ENCODE peak calls at places on chromosomes 12 and 14, in five cellular contexts. One of them, this sample, is unnamed.
A peak's percentile ranks its signal among the peaks of the same experiment; 100 is the strongest.

GRCh38 chr12:31504625-31505222 is 86.2 kb downstream of the DENND5B start:
- DNase-seq in HCT116: no peak
- DNase-seq in GM12878: no peak
- DNase-seq in HepG2: no peak
- DNase-seq in H1: no peak
- DNase-seq in this sample: peak; percentile 9

GRCh38 chr12:103169-103981 is 36.8 kb downstream of the IQSEC3 start:
- DNase-seq in GM12878: no peak
- DNase-seq in H1: peak; percentile 66
- DNase-seq in HepG2: no peak
- DNase-seq in HCT116: peak; percentile 44
- DNase-seq in this sample: peak; percentile 79

GRCh38 chr12:53623526-53623925 is 2.7 kb downstream of the ATF7 start:
- DNase-seq in HepG2: no peak
- DNase-seq in GM12878: no peak
- DNase-seq in H1: no peak
- DNase-seq in HCT116: no peak
- DNase-seq in this sample: peak; percentile 30

GRCh38 chr12:132597333-132598283 is 12.8 kb downstream of the LRCOL1 start:
- DNase-seq in HepG2: no peak
- DNase-seq in GM12878: no peak
- DNase-seq in HCT116: peak; percentile 13
- DNase-seq in H1: peak; percentile 62
- DNase-seq in this sample: no peak

GRCh38 chr12:109961612-109962011 is 34.6 kb downstream of the GIT2 start:
- DNase-seq in HepG2: no peak
- DNase-seq in GM12878: no peak
- DNase-seq in H1: no peak
- DNase-seq in HCT116: no peak
- DNase-seq in this sample: no peak

GRCh38 chr14:85165091-85165490 is 364.9 kb upstream of the FLRT2 start:
- DNase-seq in GM12878: no peak
- DNase-seq in H1: no peak
- DNase-seq in HCT116: no peak
- DNase-seq in HepG2: no peak
- DNase-seq in this sample: no peak

GRCh38 chr12:26878661-26879119 is 45.7 kb upstream of the ITPR2 start:
- DNase-seq in HepG2: no peak
- DNase-seq in H1: no peak
- DNase-seq in HCT116: no peak
- DNase-seq in GM12878: no peak
- DNase-seq in this sample: no peak

GRCh38 chr12:119288559-119288958 is 46.0 kb upstream of the CCDC60 start:
- DNase-seq in HCT116: no peak
- DNase-seq in H1: no peak
- DNase-seq in HepG2: no peak
- DNase-seq in GM12878: no peak
- DNase-seq in this sample: no peak

GRCh38 chr14:50001146-50001998 is 108.5 kb downstream of the ARF6 start:
- DNase-seq in HCT116: peak; percentile 87
- DNase-seq in GM12878: no peak
- DNase-seq in HepG2: peak; percentile 86
- DNase-seq in H1: peak; percentile 61
- DNase-seq in this sample: peak; percentile 58

GRCh38 chr12:108360487-108360886 is 21.4 kb upstream of the CMKLR1 start:
- DNase-seq in HepG2: no peak
- DNase-seq in HCT116: no peak
- DNase-seq in H1: no peak
- DNase-seq in GM12878: peak; percentile 84
- DNase-seq in this sample: no peak

GRCh38 chr12:65949986-65950385 is 125.7 kb downstream of the HMGA2 start:
- DNase-seq in GM12878: no peak
- DNase-seq in HepG2: no peak
- DNase-seq in H1: no peak
- DNase-seq in HCT116: no peak
- DNase-seq in this sample: no peak

GRCh38 chr12:111201036-111201435 is 167.9 kb downstream of the PHETA1 start:
- DNase-seq in HepG2: no peak
- DNase-seq in HCT116: no peak
- DNase-seq in H1: no peak
- DNase-seq in GM12878: no peak
- DNase-seq in this sample: no peak

GRCh38 chr12:39990122-39991101 is 115.5 kb downstream of the SLC2A13 start:
- DNase-seq in H1: peak; percentile 59
- DNase-seq in HCT116: peak; percentile 22
- DNase-seq in HepG2: peak; percentile 28
- DNase-seq in GM12878: peak; percentile 9
- DNase-seq in this sample: peak; percentile 54

GRCh38 chr14:75229923-75230792 is 48.5 kb upstream of the FOS start:
- DNase-seq in HCT116: peak; percentile 72
- DNase-seq in GM12878: peak; percentile 74
- DNase-seq in H1: no peak
- DNase-seq in HepG2: no peak
- DNase-seq in this sample: peak; percentile 17

GRCh38 chr12:96811083-96811482 is 96.0 kb upstream of the NEDD1 start:
- DNase-seq in HepG2: peak; percentile 46
- DNase-seq in H1: no peak
- DNase-seq in GM12878: no peak
- DNase-seq in HCT116: no peak
- DNase-seq in this sample: no peak

GRCh38 chr14:78606111-78606510 is 435.9 kb downstream of the NRXN3 start:
- DNase-seq in H1: no peak
- DNase-seq in GM12878: no peak
- DNase-seq in HCT116: no peak
- DNase-seq in HepG2: no peak
- DNase-seq in this sample: no peak

GRCh38 chr12:114936148-114937099 is 252.4 kb upstream of the TBX3 start:
- DNase-seq in HCT116: no peak
- DNase-seq in H1: no peak
- DNase-seq in HepG2: no peak
- DNase-seq in GM12878: no peak
- DNase-seq in this sample: no peak

GRCh38 chr12:125210104-125210755 is 145.0 kb downstream of the AACS start:
- DNase-seq in HCT116: no peak
- DNase-seq in HepG2: no peak
- DNase-seq in H1: no peak
- DNase-seq in GM12878: no peak
- DNase-seq in this sample: no peak

GRCh38 chr14:101738921-101739320 is 22.6 kb upstream of the PPP2R5C start:
- DNase-seq in HepG2: no peak
- DNase-seq in H1: no peak
- DNase-seq in HCT116: no peak
- DNase-seq in GM12878: no peak
- DNase-seq in this sample: no peak

GRCh38 chr14:24418492-24418873 is 11.0 kb downstream of the CBLN3 start:
- DNase-seq in GM12878: no peak
- DNase-seq in H1: no peak
- DNase-seq in HCT116: no peak
- DNase-seq in HepG2: no peak
- DNase-seq in this sample: no peak

GRCh38 chr14:61747342-61747741 is 14.9 kb upstream of the SNAPC1 start:
- DNase-seq in HCT116: no peak
- DNase-seq in HepG2: no peak
- DNase-seq in H1: no peak
- DNase-seq in GM12878: no peak
- DNase-seq in this sample: no peak

GRCh38 chr12:11729008-11729407 is 79.5 kb downstream of the ETV6 start:
- DNase-seq in HepG2: no peak
- DNase-seq in GM12878: no peak
- DNase-seq in H1: no peak
- DNase-seq in HCT116: no peak
- DNase-seq in this sample: no peak

GRCh38 chr12:123905319-123905925 is 67.2 kb downstream of the CCDC92 start:
- DNase-seq in HepG2: peak; percentile 59
- DNase-seq in HCT116: peak; percentile 51
- DNase-seq in H1: peak; percentile 68
- DNase-seq in GM12878: peak; percentile 9
- DNase-seq in this sample: peak; percentile 75

GRCh38 chr14:67251573-67252226 is 10.5 kb downstream of the PALS1 start:
- DNase-seq in GM12878: no peak
- DNase-seq in H1: no peak
- DNase-seq in HepG2: no peak
- DNase-seq in HCT116: no peak
- DNase-seq in this sample: no peak

DNA sequence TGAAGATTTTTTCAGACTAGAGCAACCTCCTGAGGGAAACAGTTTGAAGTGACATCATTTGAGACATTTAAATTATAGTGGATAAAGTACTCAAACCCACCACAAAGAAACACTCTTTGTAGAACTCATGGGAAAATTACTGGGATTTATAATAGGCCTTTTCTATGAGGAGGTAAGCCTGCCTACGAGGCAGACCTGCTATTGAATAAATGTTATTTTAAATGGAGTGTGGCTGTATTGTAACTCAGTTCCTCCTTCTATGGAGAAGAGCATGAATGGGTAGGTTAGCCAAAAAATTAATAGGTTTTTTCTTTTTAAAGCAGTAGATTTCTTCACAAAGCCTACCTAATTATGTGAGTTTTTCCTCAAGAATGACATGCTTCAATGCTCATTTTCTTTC is 63.7 kb upstream of the PLEKHA5 start:
- DNase-seq in H1: no peak
- DNase-seq in HCT116: no peak
- DNase-seq in HepG2: no peak
- DNase-seq in GM12878: no peak
- DNase-seq in this sample: no peak
- TF ChIP-seq ATF3 in H1: no peak
- TF ChIP-seq ATF3 in HCT116: no peak
- TF ChIP-seq ATF3 in HepG2: no peak
- TF ChIP-seq ATF3 in GM12878: no peak
- TF ChIP-seq ATF3 in this sample: no peak

GRCh38 chr14:73760598-73761586 is 46.7 kb upstream of the PNMA1 start:
- DNase-seq in GM12878: no peak
- DNase-seq in H1: no peak
- DNase-seq in HCT116: no peak
- DNase-seq in HepG2: no peak
- DNase-seq in this sample: no peak
- H3K4me1 ChIP-seq in GM12878: peaks cover 65% of the 10 kb centered on the region
- H3K4me1 ChIP-seq in H1: peaks cover 11% of the 10 kb centered on the region
- H3K4me1 ChIP-seq in HCT116: peaks cover 56% of the 10 kb centered on the region
- H3K4me1 ChIP-seq in HepG2: peaks cover 86% of the 10 kb centered on the region
- H3K4me1 ChIP-seq in this sample: peaks cover 64% of the 10 kb centered on the region

GRCh38 chr12:104566244-104566993 is 109.7 kb downstream of the CHST11 start:
- DNase-seq in HepG2: no peak
- DNase-seq in HCT116: no peak
- DNase-seq in H1: no peak
- DNase-seq in GM12878: no peak
- DNase-seq in this sample: no peak

GRCh38 chr12:104562763-104563162 is 106.0 kb downstream of the CHST11 start:
- DNase-seq in HepG2: no peak
- DNase-seq in HCT116: no peak
- DNase-seq in H1: no peak
- DNase-seq in GM12878: no peak
- DNase-seq in this sample: no peak

GRCh38 chr12:104567832-104568490 is 111.2 kb downstream of the CHST11 start:
- DNase-seq in H1: no peak
- DNase-seq in HepG2: no peak
- DNase-seq in GM12878: no peak
- DNase-seq in HCT116: no peak
- DNase-seq in this sample: no peak

GRCh38 chr12:104568881-104569280 is 112.1 kb downstream of the CHST11 start:
- DNase-seq in HepG2: no peak
- DNase-seq in GM12878: no peak
- DNase-seq in H1: no peak
- DNase-seq in HCT116: no peak
- DNase-seq in this sample: no peak

DNA sequence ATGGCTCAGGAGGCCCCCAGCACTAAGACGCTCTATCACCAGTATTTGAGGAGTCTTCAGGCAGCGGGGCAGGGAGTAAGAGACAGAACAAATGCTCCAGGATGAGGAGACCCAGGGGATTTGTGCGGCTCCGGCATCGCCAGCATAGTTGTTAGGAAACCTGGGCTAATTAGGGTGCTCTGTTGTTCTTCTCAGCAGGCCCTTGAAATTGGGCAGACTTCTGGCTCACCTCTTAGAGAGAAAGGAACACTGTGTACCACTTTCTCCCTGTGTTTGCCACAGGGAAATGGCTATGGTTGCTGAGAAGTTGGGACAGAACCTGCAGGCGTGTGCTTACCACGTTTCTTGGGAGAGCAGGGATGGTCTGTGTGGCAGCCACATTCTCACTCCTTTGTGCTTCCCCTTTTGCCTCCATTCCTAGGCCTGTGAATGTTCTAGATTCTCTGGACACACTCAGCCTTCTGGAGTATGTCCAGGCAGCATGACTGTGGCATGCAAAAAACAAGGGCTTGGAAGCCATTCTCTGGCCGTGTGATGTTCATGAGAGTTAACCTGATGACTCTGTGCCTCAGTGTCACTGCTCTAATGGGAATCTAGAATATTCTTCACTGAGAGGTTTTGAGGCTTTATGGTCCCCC is 109.0 kb downstream of the CHST11 start:
- DNase-seq in H1: no peak
- DNase-seq in HepG2: no peak
- DNase-seq in GM12878: no peak
- DNase-seq in HCT116: no peak
- DNase-seq in this sample: no peak
- H2AFZ ChIP-seq in H1: no peak overlapping the region
- H2AFZ ChIP-seq in HepG2: no peak overlapping the region
- H2AFZ ChIP-seq in GM12878: no peak overlapping the region
- H2AFZ ChIP-seq in HCT116: no peak overlapping the region
- H2AFZ ChIP-seq in this sample: no peak overlapping the region

GRCh38 chr14:66140213-66140918 is 345.8 kb upstream of the CCDC196 start:
- DNase-seq in GM12878: peak; percentile 30
- DNase-seq in HCT116: no peak
- DNase-seq in HepG2: no peak
- DNase-seq in H1: no peak
- DNase-seq in this sample: no peak
- TF ChIP-seq ATF3 in GM12878: no peak
- TF ChIP-seq ATF3 in HCT116: no peak
- TF ChIP-seq ATF3 in HepG2: no peak
- TF ChIP-seq ATF3 in H1: no peak
- TF ChIP-seq ATF3 in this sample: no peak

GRCh38 chr12:47819902-47820630 is at the start of gene HDAC7:
- DNase-seq in HepG2: peak; percentile 62
- DNase-seq in GM12878: no peak
- DNase-seq in H1: no peak
- DNase-seq in HCT116: peak; percentile 24
- DNase-seq in this sample: peak; percentile 90
- H3K4me1 ChIP-seq in HepG2: peaks cover 49% of the 10 kb centered on the region
- H3K4me1 ChIP-seq in GM12878: peaks cover 27% of the 10 kb centered on the region
- H3K4me1 ChIP-seq in H1: peaks cover 36% of the 10 kb centered on the region
- H3K4me1 ChIP-seq in HCT116: peaks cover 74% of the 10 kb centered on the region
- H3K4me1 ChIP-seq in this sample: peaks cover 52% of the 10 kb centered on the region